ENCODE peak calls at places on chromosomes 4 and X, in five cellular contexts. B is esophagus squamous epithelium, O is C1 segment of cervical spinal cord, Q is colonic mucosa, G is amniotic stem cell. W is an unnamed sample.
A peak's percentile ranks its signal among the peaks of the same experiment; 100 is the strongest.

GRCh38 chrX:42920752-42921151 is 142.8 kb upstream of the PPP1R2C start:
- DNase-seq in O (no peak), B (no peak), Q (no peak), G (no peak), W (no peak)

GRCh38 chr4:53307210-53307609 is 58.7 kb downstream of the SCFD2 start:
- DNase-seq in O (no peak), G (no peak), Q (no peak), B (no peak), W (no peak)

GRCh38 chr4:140266958-140267568 is 106.4 kb upstream of the SCOC start:
- DNase-seq in O (no peak), G (no peak), B (no peak), Q (no peak), W (peak; percentile 50)

GRCh38 chr4:7939377-7940108 is at the start of gene AFAP1:
- DNase-seq in B (no peak), G (peak; percentile 70), O (peak; percentile 52), Q (peak; percentile 90), W (peak; percentile 47)

GRCh38 chrX:130393451-130394074 is 8.1 kb upstream of the GPR119 start:
- DNase-seq in B (no peak), Q (peak; percentile 25), O (peak; percentile 29), G (peak; percentile 5), W (no peak)

GRCh38 chr4:1055721-1056590 is 44.5 kb downstream of the FGFRL1 start:
- DNase-seq in Q (no peak), G (no peak), B (no peak), O (no peak), W (no peak)

GRCh38 chrX:37349131-37350033 is at the start of gene PRRG1:
- DNase-seq in B (no peak), O (peak; percentile 49), Q (peak; percentile 78), G (peak; percentile 25), W (peak; percentile 65)

GRCh38 chr4:41935652-41936021 is 408 bp downstream of the TMEM33 start:
- DNase-seq in G (no peak), O (no peak), Q (no peak), B (no peak), W (no peak)

GRCh38 chrX:8579602-8580001 is 115.0 kb downstream of the VCX3B start:
- DNase-seq in Q (no peak), O (no peak), B (no peak), G (no peak), W (no peak)

GRCh38 chrX:152861116-152861515 is 30.3 kb downstream of the NSDHL start:
- DNase-seq in O (no peak), B (no peak), G (no peak), Q (no peak), W (peak; percentile 13)

GRCh38 chrX:53159184-53159583 is 65.2 kb downstream of the KANTR start:
- DNase-seq in Q (no peak), G (no peak), B (no peak), O (no peak), W (no peak)

GRCh38 chr4:132797856-132798255 is 351.2 kb upstream of the PCDH10 start:
- DNase-seq in G (no peak), O (no peak), B (no peak), Q (no peak), W (no peak)

GRCh38 chrX:85303544-85303943 is 59.8 kb downstream of the ZNF711 start:
- DNase-seq in B (no peak), O (no peak), Q (no peak), G (no peak), W (no peak)

GRCh38 chr4:148030486-148030885 is 298.6 kb downstream of the ARHGAP10 start:
- DNase-seq in G (peak; percentile 0), B (no peak), O (no peak), Q (no peak), W (peak; percentile 24)

GRCh38 chr4:152102184-152103000 is 341.6 kb upstream of the GATB start:
- DNase-seq in G (no peak), Q (no peak), O (no peak), B (no peak), W (peak; percentile 70)